ENCODE peak calls at places on chromosomes 16 and 17, in five cellular contexts. G, A, Y, M and Q are unnamed samples.

GRCh38 chr16:54503436-54503835 is 216.8 kb upstream of the IRX3 start:
- DNase-seq in G (no peak), A (no peak), Y (no peak), M (no peak), Q (no peak)

GRCh38 chr17:61368049-61368831 is 31.4 kb upstream of the TBX2 start:
- DNase-seq in G (no peak), A (no peak), Y (no peak), M (no peak), Q (no peak)

GRCh38 chr17:49964539-49965521 is 4.2 kb upstream of the DLX4 start:
- DNase-seq in G (peak; percentile 77), A (no peak), Y (no peak), M (no peak), Q (no peak)

GRCh38 chr16:66754819-66755218 is 3.4 kb upstream of the DYNC1LI2 start:
- DNase-seq in G (no peak), A (no peak), Y (no peak), M (no peak), Q (no peak)

GRCh38 chr17:75843577-75844529 is at the start of gene UNC13D:
- DNase-seq in G (no peak), A (no peak), Y (no peak), M (peak; percentile 81), Q (no peak)

GRCh38 chr17:66711936-66712335 is 123.0 kb upstream of the CACNG5 start:
- DNase-seq in G (no peak), A (no peak), Y (no peak), M (peak; percentile 32), Q (no peak)

GRCh38 chr17:80921741-80922579 is 69.7 kb upstream of the CHMP6 start:
- DNase-seq in G (no peak), A (no peak), Y (no peak), M (no peak), Q (no peak)

GRCh38 chr16:57838161-57838560 is 35.9 kb upstream of the KIFC3 start:
- DNase-seq in G (no peak), A (no peak), Y (no peak), M (no peak), Q (no peak)

GRCh38 chr16:83137326-83137770 is 510.6 kb downstream of the CDH13 start:
- DNase-seq in G (no peak), A (no peak), Y (no peak), M (no peak), Q (no peak)

GRCh38 chr17:35372846-35373531 is 432 bp downstream of the SLFN11 start:
- DNase-seq in G (peak; percentile 46), A (no peak), Y (no peak), M (peak; percentile 13), Q (no peak)

GRCh38 chr17:58121925-58122324 is 26.3 kb upstream of the OR4D1 start:
- DNase-seq in G (peak; percentile 23), A (peak; percentile 59), Y (no peak), M (peak; percentile 17), Q (peak; percentile 50)

GRCh38 chr16:30076276-30076791 is 540 bp downstream of the PPP4C start:
- DNase-seq in G (no peak), A (no peak), Y (no peak), M (no peak), Q (peak; percentile 50)

GRCh38 chr17:2124391-2124790 is 69.5 kb downstream of the HIC1 start:
- DNase-seq in G (no peak), A (no peak), Y (no peak), M (no peak), Q (no peak)

GRCh38 chr17:7083592-7083991 is 3.5 kb upstream of the CLEC10A start:
- DNase-seq in G (no peak), A (no peak), Y (no peak), M (no peak), Q (no peak)

GRCh38 chr17:1179635-1180433 is at the start of gene ABR:
- DNase-seq in G (peak; percentile 74), A (no peak), Y (no peak), M (peak; percentile 76), Q (peak; percentile 79)

GRCh38 chr17:78448356-78448993 is 70.0 kb downstream of the PGS1 start:
- DNase-seq in G (no peak), A (no peak), Y (no peak), M (no peak), Q (no peak)

GRCh38 chr17:60447375-60447774 is 25.1 kb downstream of the CHCT1 start:
- DNase-seq in G (no peak), A (no peak), Y (no peak), M (no peak), Q (no peak)

GRCh38 chr16:81567987-81568748 is 123.6 kb downstream of the CMIP start:
- DNase-seq in G (no peak), A (no peak), Y (no peak), M (no peak), Q (no peak)

GRCh38 chr17:38868968-38869646 is 751 bp upstream of the LASP1 start:
- DNase-seq in G (peak; percentile 95), A (peak; percentile 79), Y (peak; percentile 77), M (peak; percentile 64), Q (peak; percentile 60)

GRCh38 chr16:75929056-75929455 is 202.8 kb upstream of the CPHXL start:
- DNase-seq in G (no peak), A (no peak), Y (no peak), M (no peak), Q (no peak)

GRCh38 chr16:71499775-71500364 is 10.7 kb upstream of the ZNF19 start:
- DNase-seq in G (peak; percentile 44), A (peak; percentile 57), Y (peak; percentile 28), M (peak; percentile 56), Q (peak; percentile 70)

GRCh38 chr16:85767569-85767968 is 16.7 kb upstream of the C16orf74 start:
- DNase-seq in G (no peak), A (peak; percentile 67), Y (no peak), M (no peak), Q (no peak)
- TF ChIP-seq SP1 in G (no peak), A (no peak), Y (no peak), M (no peak), Q (no peak)

DNA sequence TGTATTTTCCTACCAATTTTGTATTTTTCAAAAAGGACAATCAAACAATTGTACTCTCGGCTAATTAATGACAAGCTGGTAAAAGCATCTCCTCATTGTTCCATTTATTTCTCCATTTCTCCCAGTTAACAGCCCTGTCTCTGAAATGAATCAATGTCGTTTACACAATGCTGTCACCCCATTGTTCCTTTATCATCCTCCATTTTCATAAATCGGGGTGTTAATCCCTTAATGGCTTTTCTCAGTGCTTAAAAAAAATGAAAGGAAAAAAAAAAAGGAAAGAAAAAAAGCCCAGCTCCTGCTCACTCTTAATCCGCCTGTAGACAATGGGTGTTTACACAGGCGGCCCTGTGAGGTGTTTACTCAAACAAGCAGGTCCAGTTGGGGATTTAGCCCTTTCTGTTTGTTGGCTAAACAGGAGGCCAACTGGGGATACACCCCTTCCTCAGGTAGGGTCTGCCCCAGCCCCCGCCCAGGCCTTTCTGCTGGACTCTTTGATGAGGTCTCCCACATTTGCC is 86.8 kb upstream of the SALL1 start:
- DNase-seq in G (no peak), A (no peak), Y (no peak), M (no peak), Q (no peak)
- TF ChIP-seq SP1 in G (no peak), A (no peak), Y (no peak), M (no peak), Q (no peak)

DNA sequence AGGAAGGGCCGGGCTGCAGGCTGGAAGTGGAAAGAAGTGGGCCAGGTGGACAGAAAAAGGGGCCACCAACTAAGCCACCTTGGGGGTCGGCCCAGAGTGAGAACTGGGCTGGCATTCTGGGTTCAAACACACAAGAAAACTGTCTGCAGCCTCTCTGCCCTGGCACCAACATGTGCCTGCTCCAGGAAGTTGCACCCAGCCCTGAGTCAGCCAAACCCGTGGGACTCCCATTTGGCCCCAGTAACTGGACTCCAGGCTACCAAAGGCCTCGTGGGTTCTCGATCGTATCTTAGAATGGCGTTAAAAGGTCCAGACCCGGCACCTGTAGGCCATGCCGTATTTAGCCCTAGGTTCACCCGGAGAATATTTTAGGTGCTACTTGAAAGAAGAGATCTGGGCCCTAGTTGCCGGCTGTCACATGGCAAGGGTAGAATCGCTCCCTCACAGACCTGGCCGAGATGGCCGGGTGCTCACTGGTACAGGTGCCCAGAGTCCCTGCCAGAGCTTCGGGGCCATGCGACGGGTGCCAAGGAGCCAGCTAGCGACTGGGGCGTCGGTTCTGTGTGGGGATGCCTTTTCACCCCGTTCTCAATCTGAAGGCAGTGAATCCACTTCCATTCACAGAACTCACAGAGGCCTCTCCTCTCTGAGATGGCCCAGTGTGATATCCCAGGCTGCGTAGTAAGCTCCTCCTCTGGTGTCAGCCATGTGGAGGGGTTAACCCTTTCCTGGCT is 236.7 kb downstream of the MRTFB start:
- DNase-seq in G (no peak), A (no peak), Y (no peak), M (no peak), Q (no peak)
- TF ChIP-seq SP1 in G (no peak), A (no peak), Y (no peak), M (no peak), Q (no peak)

GRCh38 chr17:64340557-64340956 is 50.1 kb downstream of the PECAM1 start:
- DNase-seq in G (no peak), A (no peak), Y (no peak), M (no peak), Q (no peak)

GRCh38 chr17:64343833-64344637 is 46.6 kb downstream of the PECAM1 start:
- DNase-seq in G (no peak), A (no peak), Y (no peak), M (no peak), Q (no peak)

GRCh38 chr17:64345691-64346376 is 44.8 kb downstream of the PECAM1 start:
- DNase-seq in G (no peak), A (no peak), Y (no peak), M (no peak), Q (no peak)

GRCh38 chr17:64341181-64341580 is 49.5 kb downstream of the PECAM1 start:
- DNase-seq in G (no peak), A (no peak), Y (no peak), M (no peak), Q (no peak)

DNA sequence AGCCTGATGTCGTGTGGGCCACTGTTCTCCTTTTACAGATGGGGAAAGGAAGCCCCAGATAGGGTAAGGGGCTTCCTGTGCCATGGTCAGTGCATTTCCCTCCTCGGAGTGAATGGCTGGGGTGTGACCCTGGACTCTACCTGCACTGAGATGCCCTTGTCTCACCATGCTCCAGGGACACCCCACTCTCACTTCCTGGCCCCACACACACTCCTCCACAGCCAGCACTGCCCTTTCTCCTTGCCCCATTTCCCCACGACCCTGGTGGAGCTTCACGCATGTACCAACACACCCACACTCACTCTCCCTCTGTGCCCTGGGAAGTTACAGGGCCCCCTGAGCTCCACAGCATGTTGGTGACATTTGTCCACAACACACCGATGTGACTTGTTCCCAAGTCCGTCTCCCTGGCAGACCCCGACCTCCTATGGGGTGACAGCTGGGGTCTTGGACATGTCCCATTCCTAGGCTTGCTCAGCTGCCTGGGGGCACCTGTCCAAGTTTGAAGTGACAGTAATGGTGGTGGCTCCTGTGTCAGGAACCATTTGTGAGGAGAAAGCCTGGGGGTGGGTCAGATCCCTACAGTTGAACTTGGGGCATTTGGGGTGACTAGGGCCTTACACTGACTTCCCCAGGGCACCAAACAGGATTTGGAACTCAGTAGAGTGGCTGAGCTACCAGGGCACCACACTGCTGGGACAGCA is 47.4 kb downstream of the PECAM1 start:
- DNase-seq in G (no peak), A (no peak), Y (no peak), M (no peak), Q (no peak)
- TF ChIP-seq SP1 in G (no peak), A (no peak), Y (no peak), M (no peak), Q (no peak)

GRCh38 chr16:4056161-4057105 is 59.8 kb downstream of the ADCY9 start:
- DNase-seq in G (no peak), A (no peak), Y (no peak), M (no peak), Q (no peak)
- TF ChIP-seq SP1 in G (no peak), A (no peak), Y (no peak), M (no peak), Q (no peak)